ENCODE peak calls at places on chromosomes 12 and 14, in five cellular contexts. F is GM12891, X is prostate gland, U is HL-60, J is endothelial cell of umbilical vein. M is an unnamed sample.

GRCh38 chr12:47744005-47744651 is 14.6 kb downstream of the RAPGEF3 start:
- DNase-seq in F (no peak), X (peak), U (no peak), J (no peak), M (no peak)

GRCh38 chr14:74356892-74357575 is 8.8 kb downstream of the VRTN start:
- DNase-seq in F (no peak), X (no peak), U (no peak), J (no peak), M (no peak)

GRCh38 chr12:120538281-120539156 is 4.4 kb downstream of the RNF10 start:
- DNase-seq in F (no peak), X (no peak), U (no peak), J (peak), M (no peak)

GRCh38 chr12:56145218-56145617 is 7.2 kb upstream of the MYL6B start:
- DNase-seq in F (no peak), X (no peak), U (no peak), J (no peak), M (no peak)

GRCh38 chr12:5173511-5174011 is 129.9 kb downstream of the KCNA5 start:
- DNase-seq in F (no peak), X (no peak), U (no peak), J (no peak), M (no peak)

GRCh38 chr12:56991319-56991906 is 14.9 kb downstream of the ZBTB39 start:
- DNase-seq in F (no peak), X (no peak), U (peak), J (peak), M (no peak)

GRCh38 chr12:58847876-58848600 is 72.3 kb downstream of the LRIG3 start:
- DNase-seq in F (no peak), X (no peak), U (no peak), J (peak), M (no peak)

GRCh38 chr12:102954143-102954542 is 3.3 kb upstream of the ASCL1 start:
- DNase-seq in F (no peak), X (no peak), U (no peak), J (no peak), M (no peak)

GRCh38 chr14:103125098-103126070 is 2.1 kb downstream of the TNFAIP2 start:
- DNase-seq in F (no peak), X (no peak), U (no peak), J (no peak), M (peak)

GRCh38 chr12:388547-389137 is 478 bp downstream of the KDM5A start:
- DNase-seq in F (no peak), X (no peak), U (no peak), J (peak), M (no peak)

GRCh38 chr12:50239355-50239891 is 43.9 kb downstream of the LIMA1 start:
- DNase-seq in F (no peak), X (no peak), U (no peak), J (no peak), M (no peak)

GRCh38 chr14:31926123-31926522 is 151.0 kb upstream of the ARHGAP5 start:
- DNase-seq in F (peak), X (no peak), U (peak), J (peak), M (peak)

GRCh38 chr14:31926652-31927347 is 150.3 kb upstream of the ARHGAP5 start:
- DNase-seq in F (no peak), X (no peak), U (no peak), J (peak), M (no peak)

GRCh38 chr14:31930070-31930469 is 147.0 kb upstream of the ARHGAP5 start:
- DNase-seq in F (no peak), X (no peak), U (no peak), J (no peak), M (no peak)

GRCh38 chr14:31930493-31931225 is 146.4 kb upstream of the ARHGAP5 start:
- DNase-seq in F (no peak), X (no peak), U (no peak), J (no peak), M (no peak)

DNA sequence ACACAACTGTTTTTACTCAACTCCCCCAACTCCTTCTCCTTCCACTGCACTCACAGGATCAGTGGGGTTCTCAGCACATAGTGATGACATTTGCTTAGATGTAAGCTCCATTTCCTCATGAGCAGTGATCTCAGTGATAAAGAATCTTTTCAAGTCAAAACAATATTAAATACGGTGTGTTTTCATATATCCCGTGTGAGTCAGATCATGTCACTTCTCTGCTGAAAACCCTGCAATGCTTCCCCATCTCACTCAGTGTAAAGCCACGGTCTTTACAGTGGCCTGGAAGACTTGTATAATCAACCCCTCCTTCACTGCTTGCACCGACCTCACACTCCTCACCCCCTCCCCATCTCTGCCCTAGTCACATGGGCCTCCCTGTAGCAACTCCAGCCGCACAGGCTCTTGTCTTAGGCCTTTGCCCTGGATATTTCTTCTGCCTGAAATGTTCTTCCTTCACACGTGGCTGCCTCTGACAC is 149.7 kb upstream of the ARHGAP5 start:
- DNase-seq in F (no peak), X (no peak), U (no peak), J (peak), M (no peak)
- TF ChIP-seq POLR2AphosphoS5 in F (no peak), X (no peak), U (no peak), J (peak), M (no peak)

DNA sequence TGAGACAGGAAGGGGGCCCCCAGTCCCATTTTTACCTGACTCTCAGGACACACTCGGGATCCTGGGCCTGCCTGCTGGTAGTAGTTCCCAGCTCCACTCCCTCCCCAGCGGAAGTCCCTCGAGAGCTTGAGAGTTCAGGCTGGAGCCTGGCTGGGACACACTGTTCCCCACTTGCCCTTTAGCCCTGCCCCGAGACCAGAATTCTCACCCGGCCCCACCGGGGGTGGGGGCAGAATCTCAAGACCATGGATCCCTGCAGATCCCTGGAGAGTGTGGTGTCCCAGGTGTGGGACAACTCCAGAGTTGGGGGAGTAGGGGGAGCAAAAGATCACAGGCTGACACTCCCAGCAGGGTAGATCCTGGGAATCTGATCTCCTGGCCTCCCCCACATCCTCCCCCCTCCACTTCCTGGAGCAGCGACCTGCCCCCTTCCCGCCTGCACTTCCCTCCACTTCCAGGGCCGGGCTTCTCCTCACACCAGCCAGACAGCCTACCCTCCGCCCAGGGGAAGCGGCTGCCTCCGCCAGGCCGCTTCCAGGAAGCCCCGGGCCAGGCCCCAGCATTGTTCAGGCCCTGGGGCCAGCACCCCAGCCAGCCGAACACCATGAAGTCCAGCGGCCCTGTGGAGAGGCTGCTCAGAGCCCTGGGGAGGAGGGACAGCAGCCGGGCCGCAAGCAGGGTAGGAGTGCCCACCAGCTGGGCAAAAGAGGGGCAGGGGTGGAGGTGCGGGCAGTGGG is at the start of gene TNS2:
- DNase-seq in F (peak), X (no peak), U (no peak), J (peak), M (peak)
- TF ChIP-seq POLR2AphosphoS5 in F (no peak), X (peak), U (no peak), J (peak), M (no peak)

GRCh38 chr12:123715151-123715676 is 3.1 kb downstream of the ATP6V0A2 start:
- DNase-seq in F (no peak), X (no peak), U (no peak), J (no peak), M (no peak)

GRCh38 chr12:123712780-123713319 is 697 bp downstream of the ATP6V0A2 start:
- DNase-seq in F (no peak), X (no peak), U (no peak), J (no peak), M (no peak)

GRCh38 chr12:123714302-123714627 is 2.1 kb downstream of the ATP6V0A2 start:
- DNase-seq in F (no peak), X (no peak), U (no peak), J (no peak), M (no peak)

GRCh38 chr12:123713398-123714301 is 1.5 kb downstream of the ATP6V0A2 start:
- DNase-seq in F (no peak), X (no peak), U (no peak), J (peak), M (no peak)
- TF ChIP-seq POLR2AphosphoS5 in F (no peak), X (no peak), U (no peak), J (no peak), M (no peak)

DNA sequence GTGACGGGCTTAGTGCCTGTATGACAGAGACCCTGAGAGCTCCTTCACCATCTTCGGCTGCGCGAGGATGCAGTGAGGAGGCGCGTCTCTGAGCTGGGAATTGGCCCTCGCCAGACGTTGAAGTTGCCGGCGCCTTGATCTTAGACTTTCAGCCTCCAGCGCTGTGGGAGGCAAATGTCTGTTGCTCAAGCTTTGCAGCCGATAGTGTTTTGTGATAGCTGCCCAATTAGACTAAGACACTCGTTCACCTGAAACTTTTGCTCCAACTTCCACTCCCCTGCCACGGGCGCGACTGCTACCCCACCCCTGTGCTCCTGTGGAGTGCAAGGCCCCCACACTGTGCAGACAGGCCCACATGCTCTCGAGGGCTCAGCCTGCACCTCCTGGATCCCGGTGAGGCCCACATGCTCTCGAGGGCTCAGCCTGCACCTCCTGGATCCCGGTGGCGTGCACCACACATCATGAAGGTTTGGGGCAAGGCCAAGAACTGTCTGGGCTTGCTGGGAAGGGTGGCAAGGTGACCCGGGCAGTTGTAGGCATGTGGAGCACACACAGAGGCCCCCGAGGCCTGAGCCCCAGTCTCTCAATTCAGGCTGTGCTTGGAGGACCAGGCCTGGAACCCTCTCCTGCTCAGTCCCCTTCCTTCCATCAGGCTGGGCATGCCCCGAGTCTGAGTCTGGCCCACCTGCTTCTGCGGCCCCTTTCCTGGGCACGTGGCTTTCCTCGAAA is 324.6 kb downstream of the TMEM121 start:
- DNase-seq in F (no peak), X (no peak), U (no peak), J (no peak), M (no peak)
- TF ChIP-seq POLR2AphosphoS5 in F (peak), X (no peak), U (no peak), J (no peak), M (no peak)

GRCh38 chr12:89999699-90000505 is 291.3 kb upstream of the ATP2B1 start:
- DNase-seq in F (no peak), X (no peak), U (no peak), J (peak), M (no peak)

GRCh38 chr12:89992668-89993401 is 284.2 kb upstream of the ATP2B1 start:
- DNase-seq in F (no peak), X (no peak), U (no peak), J (peak), M (no peak)

GRCh38 chr12:89993632-89994031 is 285.0 kb upstream of the ATP2B1 start:
- DNase-seq in F (no peak), X (no peak), U (no peak), J (no peak), M (no peak)

GRCh38 chr12:89994901-89995300 is 286.3 kb upstream of the ATP2B1 start:
- DNase-seq in F (no peak), X (no peak), U (no peak), J (no peak), M (no peak)

GRCh38 chr12:89995870-89996269 is 287.2 kb upstream of the ATP2B1 start:
- DNase-seq in F (no peak), X (no peak), U (no peak), J (no peak), M (no peak)
- TF ChIP-seq POLR2AphosphoS5 in F (no peak), X (no peak), U (no peak), J (no peak), M (no peak)

DNA sequence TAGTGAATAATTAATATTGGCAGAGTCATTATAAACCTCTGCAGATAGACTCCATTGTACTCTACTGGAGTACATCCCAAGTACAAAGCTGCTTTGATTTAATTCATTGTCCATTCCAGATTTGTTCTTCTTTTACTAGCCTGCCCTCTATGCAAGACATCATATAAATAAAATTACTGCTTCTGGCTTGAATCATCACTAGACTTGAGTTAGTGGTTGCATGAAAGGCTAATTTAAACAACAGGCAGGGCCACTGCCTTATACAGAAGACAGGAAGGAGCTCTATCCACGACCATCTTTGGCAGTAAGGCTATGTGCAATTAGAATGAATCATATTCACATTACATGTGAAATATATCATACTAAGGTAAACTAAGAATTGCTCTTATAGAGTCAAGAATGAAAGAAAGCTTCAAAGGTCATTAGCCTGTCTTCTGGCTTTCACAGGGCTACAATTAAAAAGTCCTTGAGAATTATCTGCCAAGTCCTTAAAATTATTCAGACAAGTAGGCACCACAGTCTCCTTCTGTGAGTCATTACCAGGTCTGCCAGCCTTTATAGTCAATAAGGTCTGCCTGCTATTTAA is 631.8 kb downstream of the TMTC2 start:
- DNase-seq in F (no peak), X (no peak), U (no peak), J (no peak), M (no peak)
- TF ChIP-seq POLR2AphosphoS5 in F (no peak), X (no peak), U (no peak), J (no peak), M (no peak)

DNA sequence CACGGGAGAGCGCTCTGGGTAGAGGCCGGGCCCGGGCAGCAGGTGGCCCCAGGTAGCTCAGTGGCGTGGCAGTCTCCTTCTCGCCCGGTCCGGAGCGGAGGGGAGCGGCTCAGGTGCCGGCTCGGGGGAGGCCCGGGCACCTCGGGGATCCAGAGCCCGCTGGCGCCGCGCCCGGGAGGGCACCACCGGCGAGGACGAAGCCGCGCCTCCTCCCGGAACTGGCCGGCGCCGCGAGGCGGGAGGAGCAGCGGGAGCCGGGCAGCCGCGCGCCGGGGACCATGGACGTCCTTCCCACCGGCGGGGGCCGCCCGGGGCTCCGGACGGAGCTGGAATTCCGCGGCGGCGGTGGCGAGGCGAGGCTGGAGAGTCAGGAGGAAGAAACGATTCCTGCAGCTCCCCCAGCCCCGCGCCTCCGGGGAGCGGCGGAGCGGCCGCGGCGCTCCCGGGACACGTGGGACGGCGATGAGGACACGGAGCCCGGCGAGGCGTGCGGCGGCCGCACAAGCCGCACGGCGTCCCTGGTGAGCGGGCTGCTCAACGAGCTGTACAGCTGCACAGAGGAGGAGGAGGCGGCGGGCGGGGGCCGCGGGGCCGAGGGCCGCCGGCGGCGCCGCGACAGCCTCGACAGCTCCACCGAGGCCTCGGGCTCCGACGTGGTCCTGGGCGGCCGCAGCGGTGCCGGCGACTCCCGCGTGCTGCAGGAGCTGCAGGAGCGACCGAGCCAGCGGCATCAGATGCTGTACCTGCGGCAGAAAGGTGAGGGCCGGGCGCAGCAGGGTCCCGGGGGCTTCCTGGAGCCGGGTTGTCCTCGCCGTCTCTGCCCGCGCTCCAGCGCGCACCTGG is 21.5 kb upstream of the GNS start:
- DNase-seq in F (peak), X (peak), U (no peak), J (peak), M (peak)
- TF ChIP-seq POLR2AphosphoS5 in F (no peak), X (no peak), U (no peak), J (peak), M (no peak)

M was measured in GM12892.